ENCODE peak calls at places on chromosomes 12 and 14, in five cellular contexts. One of them, this sample, is unnamed.

GRCh38 chr14:94481468-94482131 is 5.6 kb upstream of the SERPINA9 start:
- DNase-seq in HCT116: no peak
- DNase-seq in HepG2: peak
- DNase-seq in H1: no peak
- DNase-seq in GM12878: peak
- DNase-seq in this sample: no peak

GRCh38 chr12:104353012-104353981 is 49.8 kb downstream of the EID3 start:
- DNase-seq in HCT116: no peak
- DNase-seq in HepG2: no peak
- DNase-seq in H1: peak
- DNase-seq in GM12878: no peak
- DNase-seq in this sample: no peak

GRCh38 chr12:96882862-96883261 is 24.2 kb upstream of the NEDD1 start:
- DNase-seq in HCT116: no peak
- DNase-seq in HepG2: no peak
- DNase-seq in H1: no peak
- DNase-seq in GM12878: no peak
- DNase-seq in this sample: no peak

GRCh38 chr14:23086565-23086964 is 8.4 kb downstream of the ACIN1 start:
- DNase-seq in HCT116: no peak
- DNase-seq in HepG2: no peak
- DNase-seq in H1: no peak
- DNase-seq in GM12878: no peak
- DNase-seq in this sample: no peak

GRCh38 chr14:95664046-95664445 is 22.2 kb upstream of the TCL1B start:
- DNase-seq in HCT116: no peak
- DNase-seq in HepG2: no peak
- DNase-seq in H1: no peak
- DNase-seq in GM12878: no peak
- DNase-seq in this sample: no peak

GRCh38 chr14:72948481-72949138 is 22.3 kb downstream of the DCAF4 start:
- DNase-seq in HCT116: peak
- DNase-seq in HepG2: peak
- DNase-seq in H1: peak
- DNase-seq in GM12878: peak
- DNase-seq in this sample: peak

GRCh38 chr14:90820958-90821357 is 4.7 kb upstream of the TTC7B start:
- DNase-seq in HCT116: no peak
- DNase-seq in HepG2: no peak
- DNase-seq in H1: no peak
- DNase-seq in GM12878: no peak
- DNase-seq in this sample: no peak

GRCh38 chr12:2794261-2794735 is 472 bp upstream of the FKBP4 start:
- DNase-seq in HCT116: no peak
- DNase-seq in HepG2: no peak
- DNase-seq in H1: peak
- DNase-seq in GM12878: no peak
- DNase-seq in this sample: no peak

GRCh38 chr12:120079352-120080042 is 37.1 kb downstream of the RAB35 start:
- DNase-seq in HCT116: peak
- DNase-seq in HepG2: peak
- DNase-seq in H1: no peak
- DNase-seq in GM12878: no peak
- DNase-seq in this sample: no peak

GRCh38 chr14:49863483-49864262 is 11.1 kb upstream of the NEMF start:
- DNase-seq in HCT116: no peak
- DNase-seq in HepG2: no peak
- DNase-seq in H1: no peak
- DNase-seq in GM12878: no peak
- DNase-seq in this sample: peak

GRCh38 chr14:36515896-36516718 is 3.9 kb downstream of the NKX2-1 start:
- DNase-seq in HCT116: no peak
- DNase-seq in HepG2: no peak
- DNase-seq in H1: no peak
- DNase-seq in GM12878: no peak
- DNase-seq in this sample: no peak

GRCh38 chr12:10235761-10236631 is 23.3 kb downstream of the GABARAPL1 start:
- DNase-seq in HCT116: peak
- DNase-seq in HepG2: peak
- DNase-seq in H1: peak
- DNase-seq in GM12878: no peak
- DNase-seq in this sample: peak

GRCh38 chr12:110355080-110355479 is 48.4 kb downstream of the ANAPC7 start:
- DNase-seq in HCT116: peak
- DNase-seq in HepG2: peak
- DNase-seq in H1: no peak
- DNase-seq in GM12878: no peak
- DNase-seq in this sample: peak

GRCh38 chr12:11765817-11766794 is 116.6 kb downstream of the ETV6 start:
- DNase-seq in HCT116: no peak
- DNase-seq in HepG2: no peak
- DNase-seq in H1: no peak
- DNase-seq in GM12878: peak
- DNase-seq in this sample: no peak

GRCh38 chr12:27821259-27821973 is 41.4 kb upstream of the MANSC4 start:
- DNase-seq in HCT116: peak
- DNase-seq in HepG2: peak
- DNase-seq in H1: no peak
- DNase-seq in GM12878: peak
- DNase-seq in this sample: peak

GRCh38 chr12:38543151-38543550 is 226.6 kb downstream of the ALG10B start:
- DNase-seq in HCT116: no peak
- DNase-seq in HepG2: no peak
- DNase-seq in H1: no peak
- DNase-seq in GM12878: no peak
- DNase-seq in this sample: no peak

GRCh38 chr12:43836455-43836989 is 641 bp downstream of the TMEM117 start:
- DNase-seq in HCT116: no peak
- DNase-seq in HepG2: peak
- DNase-seq in H1: no peak
- DNase-seq in GM12878: no peak
- DNase-seq in this sample: peak

GRCh38 chr12:389138-390096 is at the start of gene KDM5A:
- DNase-seq in HCT116: peak
- DNase-seq in HepG2: peak
- DNase-seq in H1: peak
- DNase-seq in GM12878: peak
- DNase-seq in this sample: peak

GRCh38 chr12:80442426-80443222 is 1.4 kb upstream of the PTPRQ start:
- DNase-seq in HCT116: no peak
- DNase-seq in HepG2: peak
- DNase-seq in H1: no peak
- DNase-seq in GM12878: no peak
- DNase-seq in this sample: no peak

GRCh38 chr12:57224278-57224972 is 5.1 kb upstream of the SHMT2 start:
- DNase-seq in HCT116: no peak
- DNase-seq in HepG2: no peak
- DNase-seq in H1: no peak
- DNase-seq in GM12878: no peak
- DNase-seq in this sample: no peak

GRCh38 chr12:94689002-94689645 is 38.8 kb upstream of the TMCC3 start:
- DNase-seq in HCT116: no peak
- DNase-seq in HepG2: no peak
- DNase-seq in H1: no peak
- DNase-seq in GM12878: no peak
- DNase-seq in this sample: no peak

GRCh38 chr12:72295744-72296143 is 23.6 kb downstream of the TRHDE start:
- DNase-seq in HCT116: no peak
- DNase-seq in HepG2: no peak
- DNase-seq in H1: no peak
- DNase-seq in GM12878: no peak
- DNase-seq in this sample: no peak

GRCh38 chr12:26152507-26153102 is 27.8 kb upstream of the BHLHE41 start:
- DNase-seq in HCT116: no peak
- DNase-seq in HepG2: no peak
- DNase-seq in H1: no peak
- DNase-seq in GM12878: no peak
- DNase-seq in this sample: no peak

GRCh38 chr12:7190268-7191055 is 976 bp downstream of the PEX5 start:
- DNase-seq in HCT116: no peak
- DNase-seq in HepG2: peak
- DNase-seq in H1: peak
- DNase-seq in GM12878: no peak
- DNase-seq in this sample: no peak

GRCh38 chr12:96908170-96908675 is 1.2 kb downstream of the NEDD1 start:
- DNase-seq in HCT116: no peak
- DNase-seq in HepG2: no peak
- DNase-seq in H1: no peak
- DNase-seq in GM12878: no peak
- DNase-seq in this sample: no peak

GRCh38 chr14:52299692-52300278 is 14.3 kb upstream of the PTGER2 start:
- DNase-seq in HCT116: peak
- DNase-seq in HepG2: peak
- DNase-seq in H1: no peak
- DNase-seq in GM12878: no peak
- DNase-seq in this sample: peak

GRCh38 chr14:76581592-76581991 is 179.7 kb upstream of the VASH1 start:
- DNase-seq in HCT116: no peak
- DNase-seq in HepG2: no peak
- DNase-seq in H1: no peak
- DNase-seq in GM12878: no peak
- DNase-seq in this sample: no peak

GRCh38 chr12:6607751-6608591 is 792 bp upstream of the CHD4 start:
- DNase-seq in HCT116: peak
- DNase-seq in HepG2: peak
- DNase-seq in H1: no peak
- DNase-seq in GM12878: peak
- DNase-seq in this sample: peak

GRCh38 chr14:55336161-55336560 is 64.9 kb downstream of the FBXO34 start:
- DNase-seq in HCT116: no peak
- DNase-seq in HepG2: no peak
- DNase-seq in H1: no peak
- DNase-seq in GM12878: no peak
- DNase-seq in this sample: no peak

GRCh38 chr12:70101064-70101463 is 142.2 kb upstream of the CNOT2 start:
- DNase-seq in HCT116: no peak
- DNase-seq in HepG2: no peak
- DNase-seq in H1: no peak
- DNase-seq in GM12878: no peak
- DNase-seq in this sample: no peak

DNA sequence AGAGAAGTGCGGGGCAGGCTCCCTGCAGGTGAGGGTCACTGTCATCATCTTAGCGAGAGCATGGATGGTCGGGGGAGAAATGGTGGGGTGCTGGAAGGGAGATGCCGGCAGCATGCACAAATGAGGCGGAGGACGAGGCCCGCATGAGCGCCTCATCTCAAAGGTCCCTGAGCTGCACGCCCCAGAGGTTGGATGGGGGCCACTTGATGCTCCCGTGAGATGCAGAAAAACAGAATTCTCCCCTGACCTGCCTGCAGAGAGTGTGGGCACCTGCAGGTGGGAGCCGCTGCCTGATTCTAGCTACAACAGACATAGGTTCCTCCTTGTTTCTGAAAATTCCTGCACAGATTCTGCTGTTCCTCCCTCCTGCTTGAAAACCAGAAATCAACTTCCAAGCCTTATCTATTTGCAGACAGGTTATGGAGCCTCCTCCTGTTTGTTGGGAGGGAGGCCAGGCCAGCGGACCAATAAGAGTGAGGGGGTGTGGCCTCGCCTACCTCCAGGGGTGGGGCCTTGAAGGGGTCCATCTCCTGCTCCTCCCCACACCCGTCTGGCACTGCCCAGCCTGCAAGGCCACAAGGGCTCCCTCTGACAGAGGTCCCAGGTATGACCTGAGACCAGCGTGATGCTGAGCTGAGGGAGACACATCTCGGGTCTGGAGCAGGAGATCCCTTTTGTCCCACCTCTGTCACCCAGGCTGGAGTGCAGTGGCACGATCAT is 67.2 kb downstream of the KDM2B start:
- DNase-seq in HCT116: peak
- DNase-seq in HepG2: peak
- DNase-seq in H1: peak
- DNase-seq in GM12878: no peak
- DNase-seq in this sample: peak
- TF ChIP-seq SRF in HCT116: no peak
- TF ChIP-seq SRF in HepG2: no peak
- TF ChIP-seq SRF in H1: no peak
- TF ChIP-seq SRF in GM12878: no peak
- TF ChIP-seq SRF in this sample: no peak

GRCh38 chr12:88958961-88959360 is 378.7 kb upstream of the KITLG start:
- DNase-seq in HCT116: no peak
- DNase-seq in HepG2: no peak
- DNase-seq in H1: no peak
- DNase-seq in GM12878: no peak
- DNase-seq in this sample: no peak
- TF ChIP-seq SRF in HCT116: no peak
- TF ChIP-seq SRF in HepG2: no peak
- TF ChIP-seq SRF in H1: no peak
- TF ChIP-seq SRF in GM12878: no peak
- TF ChIP-seq SRF in this sample: no peak

DNA sequence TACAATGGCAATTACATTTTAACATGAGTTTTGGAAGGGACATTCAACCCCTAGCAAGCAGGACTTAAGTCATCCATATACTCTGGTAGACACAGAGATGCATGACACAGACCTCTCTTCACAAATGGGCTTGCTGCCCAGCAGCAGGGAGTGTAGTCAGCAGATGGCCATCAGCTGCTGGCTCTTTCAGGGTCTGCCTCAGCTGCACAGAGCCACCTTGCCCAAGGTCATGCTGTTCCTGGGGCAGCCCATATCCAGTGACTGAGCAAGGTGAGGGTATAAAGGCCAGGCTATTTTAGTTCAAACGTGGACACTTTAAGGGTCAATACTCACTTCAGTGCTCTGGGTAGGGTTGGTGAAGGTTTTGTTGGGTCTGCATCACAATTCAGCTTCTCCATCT is 58.3 kb upstream of the JDP2 start:
- DNase-seq in HCT116: no peak
- DNase-seq in HepG2: no peak
- DNase-seq in H1: no peak
- DNase-seq in GM12878: no peak
- DNase-seq in this sample: no peak
- TF ChIP-seq SRF in HCT116: no peak
- TF ChIP-seq SRF in HepG2: no peak
- TF ChIP-seq SRF in H1: no peak
- TF ChIP-seq SRF in GM12878: no peak
- TF ChIP-seq SRF in this sample: no peak

GRCh38 chr12:48932878-48933277 is 7.6 kb upstream of the FKBP11 start:
- DNase-seq in HCT116: no peak
- DNase-seq in HepG2: no peak
- DNase-seq in H1: no peak
- DNase-seq in GM12878: no peak
- DNase-seq in this sample: no peak

GRCh38 chr12:48936379-48936979 is 11.2 kb upstream of the FKBP11 start:
- DNase-seq in HCT116: peak
- DNase-seq in HepG2: peak
- DNase-seq in H1: peak
- DNase-seq in GM12878: no peak
- DNase-seq in this sample: peak

GRCh38 chr12:48934312-48934706 is 9.0 kb upstream of the FKBP11 start:
- DNase-seq in HCT116: no peak
- DNase-seq in HepG2: peak
- DNase-seq in H1: no peak
- DNase-seq in GM12878: no peak
- DNase-seq in this sample: peak

GRCh38 chr12:48930475-48930874 is 5.2 kb upstream of the FKBP11 start:
- DNase-seq in HCT116: no peak
- DNase-seq in HepG2: no peak
- DNase-seq in H1: no peak
- DNase-seq in GM12878: no peak
- DNase-seq in this sample: no peak

GRCh38 chr12:48933664-48934311 is 8.5 kb upstream of the FKBP11 start:
- DNase-seq in HCT116: no peak
- DNase-seq in HepG2: no peak
- DNase-seq in H1: no peak
- DNase-seq in GM12878: no peak
- DNase-seq in this sample: no peak
- TF ChIP-seq SRF in HCT116: no peak
- TF ChIP-seq SRF in HepG2: no peak
- TF ChIP-seq SRF in H1: no peak
- TF ChIP-seq SRF in GM12878: no peak
- TF ChIP-seq SRF in this sample: no peak